ENCODE peak calls at places on chromosomes 11 and 22, in five cellular contexts. O, P, T, I and S are unnamed samples.

GRCh38 chr11:8317164-8317563 is 53.5 kb upstream of the LMO1 start:
- DNase-seq in T (no peak), P (no peak), O (no peak), I (no peak), S (no peak)

GRCh38 chr11:5684627-5685362 is at the start of gene TRIM5:
- DNase-seq in I (peak; percentile 89), P (peak; percentile 97), O (peak; percentile 45), T (peak; percentile 78), S (peak; percentile 65)

GRCh38 chr11:19345519-19345847 is 104.7 kb upstream of the E2F8 start:
- DNase-seq in O (peak; percentile 81), T (peak; percentile 23), I (no peak), P (no peak), S (peak; percentile 46)

GRCh38 chr11:130553306-130553705 is 104.9 kb downstream of the ADAMTS15 start:
- DNase-seq in P (no peak), I (no peak), T (no peak), O (no peak), S (no peak)

GRCh38 chr22:50705219-50705691 is 32.6 kb downstream of the SHANK3 start:
- DNase-seq in I (peak; percentile 33), P (no peak), O (peak; percentile 88), T (peak; percentile 42), S (peak; percentile 89)

GRCh38 chr22:41197808-41198585 is 7.1 kb upstream of the L3MBTL2 start:
- DNase-seq in P (no peak), O (peak; percentile 48), I (peak; percentile 50), T (peak; percentile 30), S (no peak)

GRCh38 chr11:73372371-73372993 is 3.7 kb upstream of the RELT start:
- DNase-seq in T (peak; percentile 38), I (no peak), O (no peak), P (no peak), S (no peak)

GRCh38 chr11:64056213-64056785 is 20.6 kb downstream of the FLRT1 start:
- DNase-seq in T (no peak), I (no peak), P (no peak), O (peak; percentile 62), S (no peak)

GRCh38 chr22:50544078-50544745 is 1.5 kb upstream of the KLHDC7B start:
- DNase-seq in I (peak; percentile 87), O (peak; percentile 83), P (no peak), T (peak; percentile 88), S (peak; percentile 84)

GRCh38 chr22:46150615-46151423 is 493 bp downstream of the PPARA start:
- DNase-seq in O (peak; percentile 97), T (peak; percentile 40), P (no peak), I (peak; percentile 41), S (peak; percentile 26)

GRCh38 chr22:44448271-44448780 is 49.7 kb downstream of the RTL6 start:
- DNase-seq in P (peak; percentile 65), I (peak; percentile 72), O (peak; percentile 49), T (no peak), S (no peak)

GRCh38 chr11:8802263-8802662 is 108.7 kb upstream of the AKIP1 start:
- DNase-seq in T (no peak), O (no peak), I (no peak), P (no peak), S (no peak)

GRCh38 chr11:86678823-86679222 is 6.4 kb upstream of the ME3 start:
- DNase-seq in P (no peak), T (no peak), I (no peak), O (no peak), S (no peak)

GRCh38 chr22:49977578-49977977 is 17.0 kb downstream of the PIM3 start:
- DNase-seq in O (peak; percentile 7), I (no peak), T (no peak), P (no peak), S (no peak)

GRCh38 chr22:48779211-48779643 is 1048.4 kb downstream of the BRD1 start:
- DNase-seq in P (no peak), I (no peak), T (no peak), O (no peak), S (no peak)

GRCh38 chr22:50074056-50074455 is 11.2 kb downstream of the MLC1 start:
- DNase-seq in I (no peak), P (no peak), O (peak; percentile 43), T (no peak), S (no peak)

GRCh38 chr11:26993965-26994446 is at the start of gene FIBIN:
- DNase-seq in I (no peak), P (peak; percentile 40), O (no peak), T (peak; percentile 32), S (no peak)
- TF ChIP-seq CTCF in I (no peak), P (no peak), O (no peak), T (no peak), S (no peak)

GRCh38 chr11:66316849-66317251 is at the start of gene CD248:
- DNase-seq in P (no peak), T (peak; percentile 37), O (peak; percentile 83), I (no peak), S (no peak)

GRCh38 chr11:66317322-66317765 is 500 bp upstream of the CD248 start:
- DNase-seq in P (no peak), T (no peak), O (peak; percentile 80), I (no peak), S (no peak)

GRCh38 chr11:66317766-66318575 is 1.1 kb upstream of the CD248 start:
- DNase-seq in T (no peak), P (no peak), O (peak; percentile 69), I (peak; percentile 36), S (no peak)

GRCh38 chr11:66315921-66316811 is 678 bp downstream of the CD248 start:
- DNase-seq in P (no peak), T (no peak), O (no peak), I (no peak), S (no peak)

GRCh38 chr11:66318576-66318970 is 1.7 kb upstream of the CD248 start:
- DNase-seq in P (no peak), I (no peak), T (no peak), O (no peak), S (no peak)
- TF ChIP-seq CTCF in P (no peak), I (no peak), T (no peak), O (no peak), S (no peak)

DNA sequence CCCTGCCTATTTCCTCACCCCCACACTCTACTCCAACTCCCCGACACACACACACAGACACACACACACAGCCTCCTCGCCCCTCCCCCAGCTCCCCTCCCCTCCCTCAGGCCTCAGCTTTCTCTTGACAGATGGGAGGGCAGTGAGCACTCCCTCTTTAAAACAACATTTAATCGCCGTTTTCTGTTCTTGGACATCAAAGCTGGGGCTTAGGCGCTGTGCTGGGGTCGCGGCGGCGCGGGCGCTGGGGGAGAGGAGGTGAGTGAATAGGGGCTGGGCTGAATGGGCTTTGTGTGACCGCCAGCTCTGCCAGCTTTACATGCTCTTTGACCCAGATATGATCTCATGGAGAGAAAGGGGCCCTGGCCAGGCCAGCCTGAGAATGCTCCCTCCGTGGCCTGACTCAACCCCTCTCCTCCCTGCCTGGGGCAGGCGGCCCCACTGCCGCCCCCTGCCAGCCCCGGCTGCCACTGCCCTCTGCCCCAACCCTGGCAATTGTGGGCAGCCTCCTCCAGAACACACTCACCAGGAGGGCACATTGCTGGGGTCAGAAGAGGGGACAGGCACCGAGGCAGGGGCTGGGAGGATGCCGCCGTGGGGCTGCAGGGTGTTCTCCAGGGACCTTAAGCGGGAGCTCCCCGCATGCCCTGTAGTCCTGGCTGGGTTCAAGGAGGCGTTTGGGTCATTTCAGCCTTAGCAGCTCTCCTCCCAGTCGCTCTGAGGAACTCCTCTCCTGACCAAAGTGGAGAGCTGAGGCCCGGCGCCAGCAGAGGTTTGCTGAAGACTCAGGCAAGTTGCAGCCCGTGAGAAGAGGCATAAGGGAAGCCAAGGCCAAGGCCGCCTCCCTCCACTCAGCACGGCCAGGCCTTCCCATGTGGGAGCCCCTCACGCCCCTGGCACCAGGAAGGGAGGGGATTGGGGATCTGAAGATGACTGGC is 38.3 kb upstream of the NNMT start:
- DNase-seq in I (no peak), P (no peak), O (peak; percentile 81), T (no peak), S (peak; percentile 80)
- TF ChIP-seq CTCF in I (no peak), P (no peak), O (no peak), T (no peak), S (peak; percentile 52)

GRCh38 chr11:68610452-68611116 is 73.8 kb upstream of the GAL start:
- DNase-seq in P (no peak), O (peak; percentile 67), I (no peak), T (no peak), S (no peak)
- TF ChIP-seq CTCF in P (no peak), O (peak; percentile 53), I (no peak), T (no peak), S (peak; percentile 49)

GRCh38 chr11:35463211-35463810 is 44.0 kb upstream of the SLC1A2 start:
- DNase-seq in O (no peak), P (no peak), I (no peak), T (no peak), S (no peak)

GRCh38 chr11:35461917-35462316 is 42.6 kb upstream of the SLC1A2 start:
- DNase-seq in T (no peak), I (no peak), P (no peak), O (no peak), S (no peak)

GRCh38 chr11:35458846-35459245 is 39.5 kb upstream of the SLC1A2 start:
- DNase-seq in P (no peak), O (no peak), T (no peak), I (no peak), S (no peak)

GRCh38 chr11:35466058-35466457 is 46.7 kb upstream of the SLC1A2 start:
- DNase-seq in P (no peak), I (no peak), T (no peak), O (no peak), S (no peak)

GRCh38 chr11:35464308-35464707 is 45.0 kb upstream of the SLC1A2 start:
- DNase-seq in T (peak; percentile 21), O (peak; percentile 15), P (no peak), I (no peak), S (no peak)
- TF ChIP-seq CTCF in T (no peak), O (peak; percentile 62), P (no peak), I (no peak), S (peak; percentile 35)

DNA sequence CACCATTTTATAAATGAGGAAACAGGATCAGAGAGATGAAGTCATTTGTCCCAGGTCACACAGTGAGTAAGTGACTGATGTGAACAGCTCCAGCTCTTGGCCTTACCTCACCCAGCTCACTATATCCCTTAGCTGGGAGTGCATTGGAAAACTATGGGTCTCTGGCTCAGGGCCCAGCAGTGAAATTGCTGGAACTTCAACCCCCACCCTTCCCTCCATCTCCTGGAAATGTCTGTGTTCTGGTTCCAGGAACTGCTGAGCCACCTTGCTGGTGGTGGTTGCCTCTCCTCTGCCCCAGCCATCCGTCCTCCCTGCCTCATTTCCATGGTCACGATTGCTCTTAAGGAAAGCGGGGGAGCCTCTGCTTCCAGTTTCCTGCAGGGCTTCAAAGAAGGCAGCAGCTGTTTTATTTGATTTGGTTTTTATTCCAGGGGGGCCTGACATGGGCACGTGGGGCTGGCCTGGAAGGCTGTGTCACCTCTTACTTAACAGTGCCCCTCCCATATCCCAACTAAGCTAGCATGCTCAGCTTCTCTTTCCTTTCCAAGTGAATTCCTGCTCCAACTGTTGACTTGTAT is 46.2 kb upstream of the CSTF3 start:
- DNase-seq in T (peak; percentile 7), O (no peak), I (peak; percentile 26), P (no peak), S (no peak)
- TF ChIP-seq CTCF in T (no peak), O (no peak), I (no peak), P (no peak), S (no peak)